ENCODE peak calls at places on chromosome 14, in six cellular contexts. U is GM23338, T is PC-3, D is hepatocyte, S is HCT116, W is MM.1S. Z is an unnamed sample.

GRCh38 chr14:87630808-87631207 is 362.2 kb downstream of the GALC start:
- DNase-seq in W (no peak), T (no peak), U (peak), S (no peak), D (no peak), Z (no peak)

GRCh38 chr14:105064721-105065143 is 498 bp downstream of the GPR132 start:
- DNase-seq in U (no peak), S (no peak), W (peak), T (peak), D (peak), Z (peak)

GRCh38 chr14:64541261-64541970 is 875 bp downstream of the HSPA2 start:
- DNase-seq in S (no peak), W (no peak), U (peak), D (no peak), T (no peak), Z (no peak)

GRCh38 chr14:35155962-35156361 is 33.6 kb downstream of the PRORP start:
- DNase-seq in U (peak), T (peak), S (no peak), W (no peak), D (peak), Z (no peak)

GRCh38 chr14:100293497-100294212 is 12.6 kb downstream of the SLC25A29 start:
- DNase-seq in W (no peak), D (no peak), T (no peak), U (no peak), S (no peak), Z (no peak)

GRCh38 chr14:90773196-90773486 is 43.1 kb downstream of the TTC7B start:
- DNase-seq in D (no peak), U (no peak), T (no peak), S (no peak), W (no peak), Z (no peak)

GRCh38 chr14:105138021-105138541 is 30.5 kb downstream of the JAG2 start:
- DNase-seq in D (no peak), W (no peak), S (no peak), T (no peak), U (no peak), Z (no peak)

GRCh38 chr14:80974338-80975078 is 19.1 kb downstream of the TSHR start:
- DNase-seq in D (peak), S (no peak), W (no peak), U (no peak), T (no peak), Z (no peak)

GRCh38 chr14:41604793-41605534 is 1.7 kb upstream of the LRFN5 start:
- DNase-seq in W (no peak), U (peak), T (no peak), S (no peak), D (peak), Z (peak)

GRCh38 chr14:75229923-75230792 is 48.5 kb upstream of the FOS start:
- DNase-seq in T (peak), W (peak), S (peak), U (peak), D (peak), Z (peak)

GRCh38 chr14:90300649-90301048 is 31.1 kb downstream of the NRDE2 start:
- DNase-seq in U (no peak), W (no peak), T (no peak), D (no peak), S (no peak), Z (no peak)

GRCh38 chr14:90545966-90546751 is 149.3 kb downstream of the CALM1 start:
- DNase-seq in U (no peak), T (no peak), D (no peak), S (no peak), W (no peak), Z (no peak)

GRCh38 chr14:89771251-89771650 is 183.3 kb downstream of the EFCAB11 start:
- DNase-seq in W (no peak), D (no peak), U (no peak), S (no peak), T (peak), Z (no peak)

GRCh38 chr14:33617154-33617553 is 333.7 kb downstream of the EGLN3 start:
- DNase-seq in W (no peak), T (peak), D (peak), U (no peak), S (no peak), Z (no peak)

GRCh38 chr14:73877790-73878189 is 8.9 kb upstream of the ZNF410 start:
- DNase-seq in T (no peak), U (no peak), S (no peak), W (no peak), D (no peak), Z (no peak)

GRCh38 chr14:72665259-72665658 is 228.6 kb downstream of the DPF3 start:
- DNase-seq in W (no peak), D (peak), S (peak), T (peak), U (no peak), Z (no peak)

GRCh38 chr14:55381561-55381960 is 30.1 kb downstream of the ATG14 start:
- DNase-seq in D (no peak), T (no peak), U (no peak), W (no peak), S (no peak), Z (no peak)

GRCh38 chr14:74062809-74063150 is 21.5 kb downstream of the ALDH6A1 start:
- DNase-seq in T (peak), W (no peak), U (no peak), S (no peak), D (no peak), Z (no peak)

GRCh38 chr14:96839251-96839650 is 42.1 kb downstream of the VRK1 start:
- DNase-seq in D (no peak), S (no peak), T (no peak), U (no peak), W (no peak), Z (no peak)

GRCh38 chr14:102508774-102509743 is 517 bp downstream of the ANKRD9 start:
- DNase-seq in D (peak), U (peak), T (peak), W (no peak), S (no peak), Z (no peak)

GRCh38 chr14:75249251-75249957 is 29.2 kb upstream of the FOS start:
- DNase-seq in W (peak), U (peak), S (no peak), D (no peak), T (peak), Z (peak)

GRCh38 chr14:71242237-71242748 is 335.0 kb downstream of the PCNX1 start:
- DNase-seq in S (no peak), T (no peak), D (peak), W (no peak), U (no peak), Z (no peak)

GRCh38 chr14:87785868-87786267 is 207.1 kb downstream of the GALC start:
- DNase-seq in T (no peak), W (no peak), D (no peak), S (no peak), U (no peak), Z (no peak)

GRCh38 chr14:37594916-37595808 is at the start of the genes FOXA1 and TTC6:
- DNase-seq in W (peak), S (peak), T (peak), D (peak), U (peak), Z (peak)

GRCh38 chr14:55129086-55129427 is at the start of gene LGALS3:
- DNase-seq in U (peak), W (peak), D (peak), T (peak), S (no peak), Z (peak)

GRCh38 chr14:75226755-75227544 is 50.5 kb upstream of the TMED10 start:
- DNase-seq in S (no peak), U (no peak), D (no peak), W (no peak), T (no peak), Z (no peak)

GRCh38 chr14:103801459-103801858 is 45.9 kb downstream of the PPP1R13B start:
- DNase-seq in S (no peak), W (no peak), T (peak), D (peak), U (peak), Z (no peak)

GRCh38 chr14:47438650-47439140 is 236.7 kb downstream of the MDGA2 start:
- DNase-seq in S (no peak), T (peak), W (no peak), D (no peak), U (peak), Z (no peak)

GRCh38 chr14:88598097-88598675 is 35.3 kb downstream of the ZC3H14 start:
- DNase-seq in U (no peak), D (no peak), T (no peak), W (no peak), S (no peak), Z (no peak)

GRCh38 chr14:80996049-80996901 is 40.9 kb downstream of the TSHR start:
- DNase-seq in T (peak), U (peak), D (peak), W (peak), S (peak), Z (peak)

GRCh38 chr14:100604126-100604501 is 16.9 kb upstream of the BEGAIN start:
- DNase-seq in T (no peak), W (no peak), S (no peak), D (no peak), U (no peak), Z (no peak)

GRCh38 chr14:34498684-34499412 is 36.8 kb upstream of the SPTSSA start:
- DNase-seq in D (no peak), W (no peak), T (peak), S (peak), U (peak), Z (peak)

GRCh38 chr14:88245321-88245720 is 77.7 kb downstream of the KCNK10 start:
- DNase-seq in U (peak), S (no peak), W (no peak), T (peak), D (peak), Z (peak)

GRCh38 chr14:70907996-70908917 is 998 bp downstream of the PCNX1 start:
- DNase-seq in S (no peak), D (peak), T (peak), W (peak), U (peak), Z (peak)

GRCh38 chr14:68548194-68549056 is 244.4 kb downstream of the ZFP36L1 start:
- DNase-seq in D (peak), U (peak), S (peak), W (no peak), T (peak), Z (peak)
- TF ChIP-seq EZH2phosphoT487 in D (no peak), U (no peak), S (no peak), W (no peak), T (no peak), Z (no peak)

GRCh38 chr14:61326847-61327246 is 5.5 kb downstream of the PRKCH start:
- DNase-seq in D (peak), S (no peak), W (no peak), U (peak), T (peak), Z (no peak)
- TF ChIP-seq CTCF in D (no peak), S (no peak), W (no peak), U (peak), T (peak), Z (no peak)

DNA sequence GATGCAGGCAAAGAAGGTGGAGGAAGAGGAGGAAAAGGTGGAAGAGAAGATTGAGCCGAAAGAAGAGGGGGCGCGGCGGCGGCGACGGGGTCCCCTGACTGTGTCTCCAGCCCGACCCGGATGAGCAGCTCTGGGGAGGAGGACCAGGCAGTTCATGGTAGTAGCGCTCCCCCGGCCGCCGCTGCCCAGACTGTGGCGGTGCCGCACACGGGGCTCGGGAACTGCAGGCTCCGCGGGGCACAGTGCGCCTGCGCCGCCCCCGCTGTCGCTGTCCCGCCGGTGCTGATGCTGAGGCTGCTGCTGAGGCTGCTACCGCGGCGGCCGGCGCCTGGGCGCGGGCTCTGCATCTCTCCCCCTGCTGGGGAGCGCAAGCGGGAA is at the start of gene KCNH5:
- DNase-seq in U (peak), W (peak), S (no peak), D (peak), T (peak), Z (peak)
- TF ChIP-seq EZH2 in U (no peak), W (no peak), S (no peak), D (no peak), T (no peak), Z (no peak)

GRCh38 chr14:50534998-50535397 is 2.6 kb upstream of the MAP4K5 start:
- DNase-seq in D (no peak), S (no peak), W (no peak), U (no peak), T (no peak), Z (no peak)

GRCh38 chr14:50531595-50532501 is 521 bp downstream of the MAP4K5 start:
- DNase-seq in W (peak), S (no peak), D (peak), T (peak), U (peak), Z (peak)

GRCh38 chr14:50532502-50533313 is at the start of gene MAP4K5:
- DNase-seq in D (peak), T (peak), W (peak), S (peak), U (peak), Z (peak)

GRCh38 chr14:50533806-50534205 is 1.4 kb upstream of the MAP4K5 start:
- DNase-seq in U (no peak), D (no peak), T (peak), W (no peak), S (no peak), Z (no peak)

GRCh38 chr14:50533314-50533705 is 941 bp upstream of the MAP4K5 start:
- DNase-seq in T (no peak), D (no peak), U (no peak), W (peak), S (no peak), Z (no peak)
- TF ChIP-seq EZH2phosphoT487 in T (no peak), D (no peak), U (no peak), W (no peak), S (no peak), Z (no peak)

DNA sequence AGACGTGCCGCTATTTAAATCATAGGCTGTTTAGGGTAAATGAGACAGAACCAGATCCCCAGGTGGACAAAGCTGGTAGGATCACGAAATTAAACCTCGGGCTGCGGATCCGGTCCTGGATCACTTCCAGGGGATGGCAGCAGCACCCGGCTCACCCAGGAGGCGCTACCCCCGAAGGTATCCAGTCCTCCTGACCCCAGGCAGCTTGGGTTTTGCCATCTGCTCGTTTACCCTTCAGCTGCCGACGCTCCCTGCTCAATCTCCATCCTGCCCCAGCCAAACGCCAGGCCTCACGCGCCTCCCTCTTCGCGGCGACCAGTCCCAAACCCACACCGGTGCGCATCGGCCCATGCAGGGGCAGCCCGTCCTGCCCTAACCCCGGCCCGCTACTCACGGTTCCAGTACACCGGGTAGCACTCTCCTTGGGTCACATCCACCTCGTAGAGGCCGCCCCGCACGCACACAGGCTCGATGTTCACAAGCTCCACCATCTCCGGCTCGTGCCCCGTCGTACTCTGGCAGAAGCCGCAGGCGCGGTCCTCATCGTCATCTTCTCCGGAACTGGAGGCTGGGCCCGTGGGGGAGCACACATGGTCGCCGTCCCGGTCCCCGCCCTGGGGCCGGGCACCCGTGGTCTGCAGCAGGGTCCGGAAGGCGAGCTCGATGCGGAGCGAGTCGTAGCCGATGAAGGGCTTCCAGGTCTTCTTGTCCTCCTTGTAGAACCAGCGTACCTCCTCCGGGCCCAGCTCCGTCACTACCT is 1.1 kb downstream of the DDHD1 start:
- DNase-seq in S (peak), W (peak), T (peak), D (peak), U (peak), Z (peak)
- TF ChIP-seq CTCF in S (peak), W (no peak), T (no peak), D (no peak), U (peak), Z (peak)

DNA sequence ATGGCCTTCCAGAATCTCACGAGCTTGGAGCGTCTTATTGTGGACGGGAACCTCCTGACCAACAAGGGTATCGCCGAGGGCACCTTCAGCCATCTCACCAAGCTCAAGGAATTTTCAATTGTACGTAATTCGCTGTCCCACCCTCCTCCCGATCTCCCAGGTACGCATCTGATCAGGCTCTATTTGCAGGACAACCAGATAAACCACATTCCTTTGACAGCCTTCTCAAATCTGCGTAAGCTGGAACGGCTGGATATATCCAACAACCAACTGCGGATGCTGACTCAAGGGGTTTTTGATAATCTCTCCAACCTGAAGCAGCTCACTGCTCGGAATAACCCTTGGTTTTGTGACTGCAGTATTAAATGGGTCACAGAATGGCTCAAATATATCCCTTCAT is 92.2 kb downstream of the FLRT2 start:
- DNase-seq in D (no peak), W (no peak), T (peak), U (peak), S (no peak), Z (no peak)
- TF ChIP-seq EZH2 in D (no peak), W (no peak), T (no peak), U (no peak), S (no peak), Z (no peak)

GRCh38 chr14:59868021-59868420 is 2.6 kb downstream of the RTN1 start:
- DNase-seq in D (no peak), W (no peak), T (no peak), U (no peak), S (no peak), Z (no peak)

GRCh38 chr14:59870277-59871165 is at the start of gene RTN1:
- DNase-seq in D (peak), S (no peak), U (peak), W (peak), T (peak), Z (peak)

GRCh38 chr14:59871166-59871495 is 555 bp upstream of the RTN1 start:
- DNase-seq in W (no peak), S (no peak), D (no peak), T (no peak), U (no peak), Z (no peak)

DNA sequence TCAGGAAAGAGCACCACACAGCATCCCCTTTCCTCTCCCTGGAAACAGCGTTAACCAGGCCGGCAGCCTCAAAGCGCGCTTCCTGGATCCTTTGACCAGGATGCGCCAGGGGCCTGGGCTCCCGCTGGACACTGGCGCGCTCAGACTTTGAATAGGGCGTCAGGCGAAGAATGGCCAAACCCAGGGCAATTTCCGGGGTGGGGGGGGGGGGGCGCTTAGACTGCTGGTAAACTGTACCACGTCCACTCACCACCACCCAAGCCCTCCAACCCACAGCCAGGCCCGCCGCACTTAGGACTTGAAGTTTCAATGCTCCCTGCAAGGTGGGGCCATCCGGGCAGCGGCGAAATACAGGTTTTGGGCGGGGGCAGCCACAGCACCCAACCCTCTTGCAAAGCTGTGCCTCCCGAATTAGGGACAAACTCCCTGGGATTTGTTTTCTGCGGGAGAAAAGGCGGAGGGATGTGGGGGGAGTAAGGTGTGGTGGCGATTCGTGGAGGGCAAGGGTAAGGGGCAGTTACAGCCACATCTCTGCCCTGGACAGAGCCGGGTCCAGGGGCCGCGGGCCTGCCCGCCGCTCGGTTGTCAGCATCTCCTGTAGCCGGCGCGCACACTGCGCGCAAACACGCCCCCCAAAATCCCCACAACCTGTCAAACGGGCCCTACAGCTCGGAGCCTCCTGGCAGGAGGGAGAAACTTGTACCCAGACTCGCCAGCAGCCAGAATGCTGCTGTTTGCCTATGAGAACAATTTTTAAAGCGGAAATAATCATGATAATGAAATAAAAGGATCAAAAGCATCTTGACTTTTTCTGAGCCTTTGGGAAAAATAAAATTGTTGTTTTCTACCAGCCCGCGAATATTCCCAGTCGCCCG is 958 bp downstream of the RTN1 start:
- DNase-seq in U (peak), D (no peak), W (no peak), S (no peak), T (no peak), Z (peak)
- TF ChIP-seq EZH2phosphoT487 in U (no peak), D (peak), W (no peak), S (no peak), T (no peak), Z (no peak)

Z was measured in neural progenitor cell.